ENCODE peak calls at places on chromosomes 7 and 10, in eight cellular contexts. One of them, this sample, is unnamed. For H3K4me1, the result is how much of the 10 kb centered on the place peaks cover.

GRCh38 chr7:127678947-127679346 is 27.0 kb downstream of the SND1 start:
- DNase-seq in psoas muscle: no peak
- DNase-seq in uterus: no peak
- DNase-seq in cardiac muscle cell: peak
- DNase-seq in A549: no peak
- DNase-seq in neural progenitor cell: no peak
- DNase-seq in sigmoid colon: no peak
- DNase-seq in mammary epithelial cell: no peak
- DNase-seq in this sample: no peak

GRCh38 chr10:119028900-119029612 is 458 bp upstream of the NANOS1 start:
- DNase-seq in neural progenitor cell: peak
- DNase-seq in cardiac muscle cell: peak
- DNase-seq in psoas muscle: peak
- DNase-seq in sigmoid colon: peak
- DNase-seq in A549: peak
- DNase-seq in uterus: peak
- DNase-seq in mammary epithelial cell: peak
- DNase-seq in this sample: peak

GRCh38 chr7:78326870-78327269 is 528.3 kb downstream of the PHTF2 start:
- DNase-seq in cardiac muscle cell: peak
- DNase-seq in uterus: no peak
- DNase-seq in sigmoid colon: no peak
- DNase-seq in A549: no peak
- DNase-seq in mammary epithelial cell: no peak
- DNase-seq in psoas muscle: no peak
- DNase-seq in neural progenitor cell: no peak
- DNase-seq in this sample: no peak

GRCh38 chr10:64174666-64175265 is 653.6 kb downstream of the REEP3 start:
- DNase-seq in cardiac muscle cell: no peak
- DNase-seq in psoas muscle: no peak
- DNase-seq in sigmoid colon: no peak
- DNase-seq in A549: no peak
- DNase-seq in uterus: no peak
- DNase-seq in mammary epithelial cell: no peak
- DNase-seq in neural progenitor cell: no peak
- DNase-seq in this sample: no peak

GRCh38 chr10:89458760-89459159 is 44.4 kb downstream of the IFIT5 start:
- DNase-seq in sigmoid colon: no peak
- DNase-seq in uterus: no peak
- DNase-seq in psoas muscle: no peak
- DNase-seq in cardiac muscle cell: peak
- DNase-seq in neural progenitor cell: no peak
- DNase-seq in A549: no peak
- DNase-seq in mammary epithelial cell: no peak
- DNase-seq in this sample: no peak

GRCh38 chr7:140478361-140479061 is 794 bp downstream of the MKRN1 start:
- DNase-seq in uterus: peak
- DNase-seq in psoas muscle: peak
- DNase-seq in A549: peak
- DNase-seq in cardiac muscle cell: peak
- DNase-seq in mammary epithelial cell: peak
- DNase-seq in sigmoid colon: peak
- DNase-seq in neural progenitor cell: peak
- DNase-seq in this sample: peak

GRCh38 chr7:80588591-80588990 is 49.9 kb upstream of the CD36 start:
- DNase-seq in cardiac muscle cell: no peak
- DNase-seq in psoas muscle: no peak
- DNase-seq in sigmoid colon: no peak
- DNase-seq in neural progenitor cell: no peak
- DNase-seq in mammary epithelial cell: no peak
- DNase-seq in uterus: no peak
- DNase-seq in A549: no peak
- DNase-seq in this sample: no peak

GRCh38 chr7:1532456-1533254 is 2.2 kb downstream of the MAFK start:
- DNase-seq in A549: peak
- DNase-seq in psoas muscle: peak
- DNase-seq in mammary epithelial cell: peak
- DNase-seq in sigmoid colon: peak
- DNase-seq in uterus: peak
- DNase-seq in neural progenitor cell: no peak
- DNase-seq in cardiac muscle cell: peak
- DNase-seq in this sample: peak

GRCh38 chr10:118259288-118259906 is 82.7 kb downstream of the FAM204A start:
- DNase-seq in uterus: no peak
- DNase-seq in mammary epithelial cell: peak
- DNase-seq in sigmoid colon: no peak
- DNase-seq in cardiac muscle cell: peak
- DNase-seq in A549: peak
- DNase-seq in psoas muscle: no peak
- DNase-seq in neural progenitor cell: peak
- DNase-seq in this sample: peak

GRCh38 chr7:131190146-131190545 is 137.5 kb upstream of the MKLN1 start:
- DNase-seq in psoas muscle: no peak
- DNase-seq in sigmoid colon: peak
- DNase-seq in mammary epithelial cell: no peak
- DNase-seq in uterus: no peak
- DNase-seq in cardiac muscle cell: no peak
- DNase-seq in A549: no peak
- DNase-seq in neural progenitor cell: peak
- DNase-seq in this sample: no peak

GRCh38 chr7:131183611-131184119 is 144.0 kb upstream of the MKLN1 start:
- DNase-seq in mammary epithelial cell: peak
- DNase-seq in sigmoid colon: no peak
- DNase-seq in neural progenitor cell: no peak
- DNase-seq in psoas muscle: no peak
- DNase-seq in cardiac muscle cell: no peak
- DNase-seq in A549: no peak
- DNase-seq in uterus: no peak
- DNase-seq in this sample: no peak

GRCh38 chr7:131188367-131189339 is 139.0 kb upstream of the MKLN1 start:
- DNase-seq in uterus: no peak
- DNase-seq in neural progenitor cell: no peak
- DNase-seq in A549: peak
- DNase-seq in mammary epithelial cell: peak
- DNase-seq in cardiac muscle cell: peak
- DNase-seq in sigmoid colon: peak
- DNase-seq in psoas muscle: peak
- DNase-seq in this sample: peak

GRCh38 chr7:131189488-131189887 is 138.2 kb upstream of the MKLN1 start:
- DNase-seq in neural progenitor cell: no peak
- DNase-seq in cardiac muscle cell: no peak
- DNase-seq in psoas muscle: no peak
- DNase-seq in A549: no peak
- DNase-seq in uterus: no peak
- DNase-seq in mammary epithelial cell: no peak
- DNase-seq in sigmoid colon: no peak
- DNase-seq in this sample: no peak

DNA sequence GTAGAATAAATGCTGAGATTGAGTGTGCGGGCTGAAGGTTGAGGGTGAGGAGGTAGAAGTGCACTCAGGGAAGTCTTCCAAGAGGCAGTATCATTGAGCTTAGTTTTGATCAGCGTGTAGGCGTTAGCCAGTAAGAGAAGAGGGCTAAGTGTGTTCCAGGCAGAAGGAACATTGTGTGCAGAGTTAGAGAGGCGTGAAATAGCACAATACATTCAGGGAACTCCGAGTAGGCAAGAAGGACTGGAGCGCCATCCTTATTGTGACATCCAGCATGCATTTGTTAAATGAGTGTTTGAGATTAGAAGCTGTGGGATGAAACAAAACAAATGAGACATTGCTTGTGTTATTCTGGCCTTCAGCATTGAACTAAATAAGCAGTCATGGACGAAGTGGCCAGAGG is 140.9 kb upstream of the MKLN1 start:
- DNase-seq in sigmoid colon: no peak
- DNase-seq in cardiac muscle cell: no peak
- DNase-seq in psoas muscle: no peak
- DNase-seq in uterus: no peak
- DNase-seq in neural progenitor cell: no peak
- DNase-seq in A549: no peak
- DNase-seq in mammary epithelial cell: no peak
- DNase-seq in this sample: no peak
- H3K4me1 ChIP-seq in sigmoid colon: under half
- H3K4me1 ChIP-seq in cardiac muscle cell: under half
- H3K4me1 ChIP-seq in psoas muscle: under half
- H3K4me1 ChIP-seq in uterus: under half
- H3K4me1 ChIP-seq in neural progenitor cell: under half
- H3K4me1 ChIP-seq in A549: half or more
- H3K4me1 ChIP-seq in mammary epithelial cell: under half
- H3K4me1 ChIP-seq in this sample: under half

GRCh38 chr10:124921261-124921660 is 20.7 kb upstream of the ZRANB1 start:
- DNase-seq in mammary epithelial cell: peak
- DNase-seq in uterus: no peak
- DNase-seq in cardiac muscle cell: no peak
- DNase-seq in A549: no peak
- DNase-seq in neural progenitor cell: no peak
- DNase-seq in psoas muscle: no peak
- DNase-seq in sigmoid colon: no peak
- DNase-seq in this sample: no peak
- H3K4me1 ChIP-seq in mammary epithelial cell: under half
- H3K4me1 ChIP-seq in uterus: under half
- H3K4me1 ChIP-seq in cardiac muscle cell: under half
- H3K4me1 ChIP-seq in A549: under half
- H3K4me1 ChIP-seq in neural progenitor cell: under half
- H3K4me1 ChIP-seq in psoas muscle: half or more
- H3K4me1 ChIP-seq in sigmoid colon: under half
- H3K4me1 ChIP-seq in this sample: under half

GRCh38 chr7:231858-232246 is 39.5 kb downstream of the FAM20C start:
- DNase-seq in mammary epithelial cell: no peak
- DNase-seq in cardiac muscle cell: no peak
- DNase-seq in psoas muscle: no peak
- DNase-seq in uterus: no peak
- DNase-seq in sigmoid colon: peak
- DNase-seq in neural progenitor cell: no peak
- DNase-seq in A549: no peak
- DNase-seq in this sample: no peak

GRCh38 chr7:229184-229964 is 37.0 kb downstream of the FAM20C start:
- DNase-seq in neural progenitor cell: no peak
- DNase-seq in A549: no peak
- DNase-seq in psoas muscle: peak
- DNase-seq in sigmoid colon: peak
- DNase-seq in uterus: peak
- DNase-seq in mammary epithelial cell: no peak
- DNase-seq in cardiac muscle cell: peak
- DNase-seq in this sample: peak

GRCh38 chr7:232571-233455 is 40.4 kb downstream of the FAM20C start:
- DNase-seq in psoas muscle: no peak
- DNase-seq in cardiac muscle cell: peak
- DNase-seq in uterus: no peak
- DNase-seq in mammary epithelial cell: no peak
- DNase-seq in sigmoid colon: peak
- DNase-seq in neural progenitor cell: no peak
- DNase-seq in A549: no peak
- DNase-seq in this sample: no peak

GRCh38 chr7:230274-230673 is 37.9 kb downstream of the FAM20C start:
- DNase-seq in uterus: no peak
- DNase-seq in mammary epithelial cell: no peak
- DNase-seq in A549: no peak
- DNase-seq in cardiac muscle cell: no peak
- DNase-seq in sigmoid colon: no peak
- DNase-seq in neural progenitor cell: no peak
- DNase-seq in psoas muscle: no peak
- DNase-seq in this sample: no peak

GRCh38 chr7:231030-231857 is 38.9 kb downstream of the FAM20C start:
- DNase-seq in neural progenitor cell: no peak
- DNase-seq in uterus: no peak
- DNase-seq in A549: no peak
- DNase-seq in psoas muscle: no peak
- DNase-seq in mammary epithelial cell: no peak
- DNase-seq in cardiac muscle cell: no peak
- DNase-seq in sigmoid colon: peak
- DNase-seq in this sample: no peak
- H3K4me1 ChIP-seq in neural progenitor cell: under half
- H3K4me1 ChIP-seq in uterus: under half
- H3K4me1 ChIP-seq in A549: under half
- H3K4me1 ChIP-seq in psoas muscle: half or more
- H3K4me1 ChIP-seq in mammary epithelial cell: under half
- H3K4me1 ChIP-seq in cardiac muscle cell: under half
- H3K4me1 ChIP-seq in sigmoid colon: half or more
- H3K4me1 ChIP-seq in this sample: under half

GRCh38 chr10:107806006-107806405 is 641.5 kb upstream of the SORCS1 start:
- DNase-seq in A549: no peak
- DNase-seq in cardiac muscle cell: no peak
- DNase-seq in psoas muscle: no peak
- DNase-seq in mammary epithelial cell: no peak
- DNase-seq in uterus: no peak
- DNase-seq in neural progenitor cell: peak
- DNase-seq in sigmoid colon: no peak
- DNase-seq in this sample: no peak

GRCh38 chr10:107803541-107803940 is 639.0 kb upstream of the SORCS1 start:
- DNase-seq in sigmoid colon: no peak
- DNase-seq in uterus: no peak
- DNase-seq in psoas muscle: no peak
- DNase-seq in neural progenitor cell: no peak
- DNase-seq in cardiac muscle cell: no peak
- DNase-seq in mammary epithelial cell: no peak
- DNase-seq in A549: no peak
- DNase-seq in this sample: no peak

GRCh38 chr10:107800061-107800460 is 635.6 kb upstream of the SORCS1 start:
- DNase-seq in mammary epithelial cell: peak
- DNase-seq in cardiac muscle cell: no peak
- DNase-seq in neural progenitor cell: no peak
- DNase-seq in A549: no peak
- DNase-seq in uterus: no peak
- DNase-seq in psoas muscle: no peak
- DNase-seq in sigmoid colon: no peak
- DNase-seq in this sample: no peak
- H3K4me1 ChIP-seq in mammary epithelial cell: under half
- H3K4me1 ChIP-seq in cardiac muscle cell: under half
- H3K4me1 ChIP-seq in neural progenitor cell: under half
- H3K4me1 ChIP-seq in A549: under half
- H3K4me1 ChIP-seq in uterus: under half
- H3K4me1 ChIP-seq in psoas muscle: under half
- H3K4me1 ChIP-seq in sigmoid colon: under half
- H3K4me1 ChIP-seq in this sample: under half

GRCh38 chr10:94617389-94617944 is 66.1 kb upstream of the CYP2C18 start:
- DNase-seq in mammary epithelial cell: peak
- DNase-seq in A549: no peak
- DNase-seq in uterus: no peak
- DNase-seq in psoas muscle: no peak
- DNase-seq in cardiac muscle cell: no peak
- DNase-seq in sigmoid colon: no peak
- DNase-seq in neural progenitor cell: no peak
- DNase-seq in this sample: no peak

GRCh38 chr10:94614558-94614957 is 69.0 kb downstream of the HELLS start:
- DNase-seq in cardiac muscle cell: no peak
- DNase-seq in psoas muscle: no peak
- DNase-seq in sigmoid colon: no peak
- DNase-seq in neural progenitor cell: no peak
- DNase-seq in mammary epithelial cell: no peak
- DNase-seq in A549: no peak
- DNase-seq in uterus: no peak
- DNase-seq in this sample: no peak
- H3K4me1 ChIP-seq in cardiac muscle cell: under half
- H3K4me1 ChIP-seq in psoas muscle: under half
- H3K4me1 ChIP-seq in sigmoid colon: under half
- H3K4me1 ChIP-seq in neural progenitor cell: under half
- H3K4me1 ChIP-seq in mammary epithelial cell: under half
- H3K4me1 ChIP-seq in A549: under half
- H3K4me1 ChIP-seq in uterus: under half
- H3K4me1 ChIP-seq in this sample: under half